ENCODE peak calls at places on chromosomes 12 and 14, in five cellular contexts. Z is fibroblast of pulmonary artery, T is lower lobe of right lung, C is OCI-LY7, I is transverse colon. X is an unnamed sample.

GRCh38 chr12:15752780-15753179 is 36.4 kb downstream of the EPS8 start:
- DNase-seq in T (no peak), I (no peak), Z (peak; percentile 29), C (no peak), X (no peak)

GRCh38 chr12:26242683-26243082 is 47.3 kb downstream of the SSPN start:
- DNase-seq in I (peak; percentile 49), Z (no peak), T (no peak), C (no peak), X (no peak)

GRCh38 chr12:113007166-113007565 is 28.8 kb downstream of the OAS2 start:
- DNase-seq in I (no peak), C (no peak), T (no peak), Z (peak; percentile 60), X (peak; percentile 6)

GRCh38 chr12:34406228-34406995 is 384.1 kb downstream of the ALG10 start:
- DNase-seq in Z (no peak), I (peak; percentile 1), C (no peak), T (peak; percentile 14), X (no peak)

GRCh38 chr14:102882233-102882906 is 40.1 kb upstream of the AMN start:
- DNase-seq in I (no peak), Z (no peak), C (no peak), T (no peak), X (no peak)

GRCh38 chr12:3171195-3171591 is 94.0 kb downstream of the TSPAN9 start:
- DNase-seq in I (no peak), C (no peak), Z (no peak), T (no peak), X (no peak)

GRCh38 chr14:61319086-61319485 is 2.3 kb upstream of the PRKCH start:
- DNase-seq in C (no peak), Z (no peak), I (no peak), T (no peak), X (no peak)

GRCh38 chr14:72332871-72333270 is 400.6 kb downstream of the RGS6 start:
- DNase-seq in C (no peak), T (no peak), Z (no peak), I (no peak), X (no peak)

GRCh38 chr12:28219827-28220226 is 29.6 kb downstream of the CCDC91 start:
- DNase-seq in C (no peak), I (no peak), Z (no peak), T (no peak), X (no peak)

GRCh38 chr14:105067969-105068301 is 2.7 kb upstream of the GPR132 start:
- DNase-seq in Z (no peak), T (no peak), I (no peak), C (no peak), X (no peak)

GRCh38 chr12:94046626-94047410 is 101.6 kb upstream of the PLXNC1 start:
- DNase-seq in C (no peak), Z (peak; percentile 20), I (no peak), T (no peak), X (no peak)

GRCh38 chr14:99250636-99251208 is 21.3 kb downstream of the BCL11B start:
- DNase-seq in T (no peak), I (no peak), Z (no peak), C (no peak), X (no peak)

GRCh38 chr12:132043216-132043615 is 93.5 kb downstream of the EP400 start:
- DNase-seq in T (no peak), Z (no peak), I (no peak), C (no peak), X (no peak)

GRCh38 chr14:96484391-96484790 is 17.8 kb upstream of the PAPOLA start:
- DNase-seq in I (no peak), C (no peak), Z (no peak), T (no peak), X (no peak)

GRCh38 chr12:12582193-12582881 is 19.7 kb upstream of the DUSP16 start:
- DNase-seq in T (no peak), I (no peak), C (no peak), Z (no peak), X (no peak)

GRCh38 chr12:45034861-45035265 is 16.0 kb downstream of the DBX2 start:
- DNase-seq in I (no peak), T (no peak), Z (no peak), C (no peak), X (no peak)

GRCh38 chr12:101521136-101521535 is 46.0 kb downstream of the SPIC start:
- DNase-seq in I (no peak), C (no peak), T (no peak), Z (no peak), X (no peak)

GRCh38 chr14:70152704-70153103 is 36.0 kb downstream of the SLC8A3 start:
- DNase-seq in T (no peak), Z (no peak), I (no peak), C (no peak), X (no peak)

GRCh38 chr12:58918475-58918874 is 1.8 kb downstream of the LRIG3 start:
- DNase-seq in C (no peak), I (no peak), T (no peak), Z (no peak), X (no peak)

GRCh38 chr12:104827587-104827986 is 130.5 kb downstream of the SLC41A2 start:
- DNase-seq in C (no peak), Z (peak; percentile 17), I (no peak), T (no peak), X (no peak)

GRCh38 chr12:114123108-114123507 is 157.0 kb upstream of the RBM19 start:
- DNase-seq in I (no peak), C (no peak), T (no peak), Z (no peak), X (no peak)
- TF ChIP-seq CTCF in I (no peak), C (no peak), T (no peak), Z (no peak), X (no peak)

DNA sequence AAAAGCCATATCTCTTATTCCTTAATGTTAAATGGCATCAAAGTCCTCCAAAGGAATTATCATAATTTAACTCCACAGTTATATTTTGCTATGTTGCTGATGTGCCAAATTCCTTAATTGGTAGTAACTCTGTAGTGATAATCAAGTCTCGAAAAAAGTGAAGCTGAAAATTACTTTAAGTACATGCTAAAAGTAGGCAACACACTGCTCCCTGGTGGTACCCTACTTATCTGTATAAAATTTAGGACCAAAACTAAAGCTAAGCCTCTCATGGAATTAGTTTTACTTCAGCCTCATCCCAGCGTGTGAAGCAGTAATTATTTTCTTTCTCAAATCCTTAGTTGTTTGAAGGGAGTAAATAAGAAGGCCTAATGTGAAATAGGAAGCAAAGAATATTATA is 132.8 kb downstream of the TTLL5 start:
- DNase-seq in I (no peak), C (no peak), Z (peak; percentile 46), T (no peak), X (no peak)
- TF ChIP-seq CTCF in I (no peak), C (peak; percentile 14), Z (peak; percentile 20), T (no peak), X (no peak)

DNA sequence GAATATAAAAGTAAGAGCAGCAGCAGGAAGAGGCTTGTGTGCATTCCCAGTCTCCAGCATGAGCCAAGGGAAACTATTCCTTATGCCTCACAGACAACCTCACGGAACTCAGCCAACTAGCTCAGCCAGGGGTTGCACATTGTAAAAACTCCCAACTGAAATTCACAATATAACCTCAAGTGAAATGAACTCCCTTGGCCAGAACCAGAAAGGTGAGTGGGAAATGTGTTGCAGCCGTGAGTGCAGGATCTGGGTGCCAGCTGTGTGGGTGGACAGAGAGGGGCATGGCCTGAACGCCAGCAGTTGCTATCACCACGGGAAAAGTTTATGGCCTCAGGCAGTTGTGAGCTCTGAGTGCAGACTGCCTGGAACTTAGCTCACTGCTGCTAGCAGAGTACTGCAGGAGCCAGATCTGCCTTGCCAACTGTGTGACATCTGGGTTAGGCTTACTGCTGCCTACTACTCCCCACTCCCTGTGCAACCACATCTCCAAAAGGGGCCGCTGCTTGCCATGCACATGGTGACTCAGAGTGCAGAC is 2.3 kb upstream of the CLEC1A start:
- DNase-seq in T (no peak), C (no peak), I (no peak), Z (no peak), X (no peak)
- TF ChIP-seq CTCF in T (no peak), C (no peak), I (no peak), Z (no peak), X (no peak)

GRCh38 chr14:101719708-101720107 is 41.8 kb upstream of the PPP2R5C start:
- DNase-seq in C (no peak), Z (no peak), I (no peak), T (no peak), X (no peak)
- TF ChIP-seq CTCF in C (no peak), Z (no peak), I (no peak), T (no peak), X (no peak)

GRCh38 chr12:66446276-66446675 is 144.0 kb downstream of the HELB start:
- DNase-seq in T (no peak), I (no peak), Z (no peak), C (peak; percentile 10), X (no peak)
- TF ChIP-seq CTCF in T (no peak), I (no peak), Z (no peak), C (peak; percentile 57), X (no peak)

DNA sequence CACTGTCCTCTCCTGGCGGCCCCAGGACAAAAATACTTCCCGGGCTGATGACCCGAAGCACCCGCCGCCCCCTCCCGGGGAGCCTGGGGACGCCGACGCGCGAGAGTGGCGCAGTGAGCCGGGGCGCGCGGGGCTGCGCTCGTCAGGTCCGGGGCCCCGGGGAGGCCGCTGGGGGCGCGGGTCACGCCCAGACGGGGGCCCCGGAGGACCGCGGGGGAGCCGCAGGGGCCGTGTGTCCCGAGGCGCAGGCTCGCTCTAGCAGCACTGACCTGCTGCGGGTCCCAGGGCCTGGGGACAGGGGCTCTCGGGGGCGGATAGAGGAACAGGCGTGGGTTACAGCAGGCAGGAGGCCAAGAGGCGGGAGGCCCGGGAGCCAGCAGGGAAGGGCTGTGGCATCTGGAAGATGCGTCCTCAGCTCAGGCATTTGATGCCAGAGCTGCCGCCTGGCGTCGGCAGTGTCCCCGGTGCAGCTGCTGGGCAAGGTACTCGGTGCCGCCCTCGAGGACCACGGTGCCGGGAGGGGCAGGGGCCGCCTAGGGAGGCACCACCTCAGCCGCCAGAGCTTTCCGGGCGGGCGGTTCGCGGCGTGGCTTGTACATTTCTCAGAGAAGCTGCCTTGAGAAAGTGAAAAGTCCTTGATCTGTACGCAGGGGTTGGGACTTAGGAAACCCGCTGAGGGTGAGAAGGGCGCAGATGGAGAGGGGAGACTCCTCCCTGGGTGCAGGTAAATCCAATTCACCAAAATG is 1.2 kb downstream of the WNT5B start:
- DNase-seq in T (peak; percentile 60), I (peak; percentile 59), Z (no peak), C (peak; percentile 10), X (peak; percentile 47)
- TF ChIP-seq CTCF in T (peak; percentile 6), I (peak; percentile 9), Z (no peak), C (peak; percentile 24), X (no peak)

DNA sequence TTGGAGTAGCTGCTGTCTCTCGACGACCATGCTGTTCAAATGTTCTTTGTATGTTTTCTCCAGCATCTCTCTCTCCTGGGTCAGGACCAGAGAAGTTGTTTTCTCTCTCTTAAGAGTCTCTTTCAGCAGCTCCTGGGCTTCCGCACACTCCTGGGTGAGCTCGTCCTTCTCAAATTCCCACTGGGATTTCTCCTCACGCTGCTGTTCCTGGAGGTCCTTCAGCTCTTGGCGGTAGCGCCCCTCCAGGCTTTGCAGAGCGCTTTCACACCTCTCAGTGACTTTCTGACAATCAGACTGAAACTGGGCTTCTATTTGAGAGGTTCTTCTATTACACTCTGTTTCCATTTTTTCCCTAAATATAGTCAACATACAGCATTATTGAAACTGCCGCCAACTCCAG is 72.7 kb downstream of the NIN start:
- DNase-seq in T (no peak), C (no peak), Z (no peak), I (no peak), X (no peak)
- TF ChIP-seq CTCF in T (no peak), C (no peak), Z (no peak), I (no peak), X (no peak)